ENCODE peak calls at places on chromosome 6, in eight cellular contexts. Y is right cardiac atrium; I is T-helper 17 cell; O is activated naive CD4-positive, alpha-beta T cell; P is OCI-LY7; S is NCI-H1694 treated with DMSO at 0.1 percent for 48 hours; E is anterior cingulate cortex; N is Kasumi-1. M is an unnamed sample.

GRCh38 chr6:149990109-149990671 is 26.4 kb downstream of the ULBP1 start:
- DNase-seq in Y (no peak), I (no peak), O (no peak), P (no peak), S (no peak), E (no peak), N (no peak), M (no peak)

GRCh38 chr6:161802231-161802630 is 528.4 kb upstream of the AGPAT4 start:
- DNase-seq in Y (no peak), I (no peak), O (no peak), P (no peak), S (no peak), E (no peak), N (no peak), M (no peak)

GRCh38 chr6:123909989-123910388 is 106.3 kb downstream of the NKAIN2 start:
- DNase-seq in Y (no peak), I (no peak), O (no peak), P (no peak), S (no peak), E (no peak), N (no peak), M (no peak)

GRCh38 chr6:84953401-84953800 is 189.0 kb upstream of the TBX18 start:
- DNase-seq in Y (no peak), I (no peak), O (no peak), P (no peak), S (no peak), E (no peak), N (no peak), M (no peak)

GRCh38 chr6:25541228-25541627 is 110.8 kb upstream of the SCGN start:
- DNase-seq in Y (no peak), I (no peak), O (no peak), P (no peak), S (no peak), E (no peak), N (no peak), M (no peak)

GRCh38 chr6:55304747-55305146 is 22.5 kb upstream of the GFRAL start:
- DNase-seq in Y (no peak), I (no peak), O (no peak), P (no peak), S (no peak), E (no peak), N (no peak), M (no peak)

GRCh38 chr6:43095939-43096338 is 19.8 kb downstream of the PTK7 start:
- DNase-seq in Y (no peak), I (no peak), O (no peak), P (no peak), S (no peak), E (no peak), N (no peak), M (no peak)

GRCh38 chr6:116564921-116565872 is 6.1 kb upstream of the RWDD1 start:
- DNase-seq in Y (peak), I (no peak), O (no peak), P (no peak), S (no peak), E (peak), N (peak), M (no peak)

GRCh38 chr6:1561355-1561754 is 48.4 kb upstream of the FOXC1 start:
- DNase-seq in Y (no peak), I (no peak), O (no peak), P (no peak), S (no peak), E (no peak), N (no peak), M (no peak)

GRCh38 chr6:76416821-76417605 is 344.6 kb upstream of the IMPG1 start:
- DNase-seq in Y (no peak), I (no peak), O (no peak), P (no peak), S (no peak), E (no peak), N (no peak), M (no peak)

GRCh38 chr6:25359191-25359861 is 80.2 kb downstream of the CARMIL1 start:
- DNase-seq in Y (peak), I (no peak), O (no peak), P (no peak), S (no peak), E (peak), N (no peak), M (no peak)

GRCh38 chr6:170037541-170038250 is 253.2 kb downstream of the DLL1 start:
- DNase-seq in Y (no peak), I (no peak), O (no peak), P (no peak), S (no peak), E (no peak), N (no peak), M (no peak)

GRCh38 chr6:24125980-24126379 is at the start of gene NRSN1:
- DNase-seq in Y (no peak), I (no peak), O (no peak), P (no peak), S (peak), E (peak), N (peak), M (no peak)

GRCh38 chr6:147132889-147133288 is 71.3 kb upstream of the STXBP5 start:
- DNase-seq in Y (no peak), I (no peak), O (no peak), P (no peak), S (no peak), E (no peak), N (no peak), M (no peak)

GRCh38 chr6:148846778-148847761 is 100.2 kb downstream of the UST start:
- DNase-seq in Y (no peak), I (no peak), O (no peak), P (no peak), S (no peak), E (no peak), N (no peak), M (no peak)

GRCh38 chr6:92124126-92124525 is 1295.2 kb downstream of the EPHA7 start:
- DNase-seq in Y (peak), I (no peak), O (no peak), P (no peak), S (no peak), E (no peak), N (no peak), M (no peak)

GRCh38 chr6:140059947-140060346 is 685.5 kb upstream of the CITED2 start:
- DNase-seq in Y (no peak), I (no peak), O (no peak), P (no peak), S (no peak), E (no peak), N (no peak), M (no peak)

GRCh38 chr6:52409499-52409898 is 10.6 kb upstream of the EFHC1 start:
- DNase-seq in Y (no peak), I (no peak), O (no peak), P (no peak), S (no peak), E (no peak), N (no peak), M (no peak)

GRCh38 chr6:21033575-21034026 is 499.3 kb downstream of the CDKAL1 start:
- DNase-seq in Y (peak), I (no peak), O (no peak), P (no peak), S (no peak), E (no peak), N (no peak), M (no peak)

GRCh38 chr6:8329592-8329991 is 105.8 kb downstream of the SLC35B3 start:
- DNase-seq in Y (no peak), I (no peak), O (no peak), P (no peak), S (no peak), E (no peak), N (no peak), M (no peak)

GRCh38 chr6:167153523-167153959 is 4.2 kb downstream of the GPR31 start:
- DNase-seq in Y (no peak), I (no peak), O (no peak), P (peak), S (no peak), E (no peak), N (peak), M (no peak)

GRCh38 chr6:14927398-14927797 is 318.5 kb upstream of the JARID2 start:
- DNase-seq in Y (no peak), I (no peak), O (no peak), P (no peak), S (no peak), E (no peak), N (no peak), M (no peak)

GRCh38 chr6:31791324-31792089 is 4.0 kb downstream of the VARS1 start:
- DNase-seq in Y (peak), I (no peak), O (no peak), P (peak), S (peak), E (no peak), N (peak), M (no peak)

GRCh38 chr6:36779227-36779626 is 60.0 kb downstream of the CPNE5 start:
- DNase-seq in Y (no peak), I (no peak), O (no peak), P (no peak), S (no peak), E (no peak), N (no peak), M (no peak)

GRCh38 chr6:84643778-84644177 is 120.6 kb downstream of the TBX18 start:
- DNase-seq in Y (no peak), I (no peak), O (no peak), P (no peak), S (no peak), E (no peak), N (peak), M (no peak)

GRCh38 chr6:71886184-71887005 is at the start of gene RIMS1:
- DNase-seq in Y (peak), I (no peak), O (no peak), P (no peak), S (no peak), E (no peak), N (peak), M (no peak)

GRCh38 chr6:95365454-95365853 is 211.9 kb upstream of the MANEA start:
- DNase-seq in Y (no peak), I (no peak), O (no peak), P (no peak), S (no peak), E (no peak), N (no peak), M (no peak)

GRCh38 chr6:129679758-129680157 is 30.2 kb downstream of the ARHGAP18 start:
- DNase-seq in Y (no peak), I (no peak), O (no peak), P (no peak), S (no peak), E (no peak), N (no peak), M (no peak)

GRCh38 chr6:11992086-11992485 is 20.0 kb upstream of the HIVEP1 start:
- DNase-seq in Y (no peak), I (no peak), O (no peak), P (no peak), S (no peak), E (no peak), N (no peak), M (no peak)

GRCh38 chr6:165456327-165456726 is 146.9 kb upstream of the C6orf118 start:
- DNase-seq in Y (no peak), I (no peak), O (no peak), P (no peak), S (no peak), E (no peak), N (no peak), M (no peak)